ENCODE peak calls at places on chromosomes 11 and 22, in four cellular contexts. One of them, this sample, is unnamed.

GRCh38 chr11:96267490-96268010 is 75.4 kb downstream of the MAML2 start:
- DNase-seq in iPS DF 19.7: no peak
- DNase-seq in K562: no peak
- DNase-seq in nephron progenitor cell: no peak
- DNase-seq in this sample: no peak

GRCh38 chr22:45064313-45065268 is 54.8 kb upstream of the PHF21B start:
- DNase-seq in K562: peak
- DNase-seq in iPS DF 19.7: no peak
- DNase-seq in nephron progenitor cell: no peak
- DNase-seq in this sample: peak

GRCh38 chr11:92308366-92308765 is 83.7 kb downstream of the FAT3 start:
- DNase-seq in nephron progenitor cell: no peak
- DNase-seq in iPS DF 19.7: no peak
- DNase-seq in K562: no peak
- DNase-seq in this sample: no peak

GRCh38 chr11:114622858-114623257 is 27.3 kb upstream of the NXPE4 start:
- DNase-seq in nephron progenitor cell: no peak
- DNase-seq in iPS DF 19.7: no peak
- DNase-seq in K562: no peak
- DNase-seq in this sample: no peak

GRCh38 chr11:11849127-11849746 is 7.5 kb downstream of the USP47 start:
- DNase-seq in nephron progenitor cell: peak
- DNase-seq in K562: peak
- DNase-seq in iPS DF 19.7: peak
- DNase-seq in this sample: peak

GRCh38 chr11:112656772-112657428 is 304.3 kb upstream of the NCAM1 start:
- DNase-seq in nephron progenitor cell: no peak
- DNase-seq in K562: no peak
- DNase-seq in iPS DF 19.7: no peak
- DNase-seq in this sample: peak

GRCh38 chr11:131691558-131692041 is 321.2 kb downstream of the NTM start:
- DNase-seq in iPS DF 19.7: no peak
- DNase-seq in K562: peak
- DNase-seq in nephron progenitor cell: peak
- DNase-seq in this sample: no peak

GRCh38 chr11:6845383-6845782 is at the start of gene OR10A5:
- DNase-seq in iPS DF 19.7: no peak
- DNase-seq in K562: no peak
- DNase-seq in nephron progenitor cell: no peak
- DNase-seq in this sample: no peak

GRCh38 chr11:1348146-1348545 is 38.7 kb upstream of the TOLLIP start:
- DNase-seq in K562: no peak
- DNase-seq in nephron progenitor cell: no peak
- DNase-seq in iPS DF 19.7: no peak
- DNase-seq in this sample: no peak

GRCh38 chr11:1717745-1718144 is 20.8 kb downstream of the KRTAP5-6 start:
- DNase-seq in K562: no peak
- DNase-seq in iPS DF 19.7: no peak
- DNase-seq in nephron progenitor cell: no peak
- DNase-seq in this sample: no peak

GRCh38 chr22:50224071-50224470 is 20.8 kb downstream of the TUBGCP6 start:
- DNase-seq in iPS DF 19.7: no peak
- DNase-seq in K562: no peak
- DNase-seq in nephron progenitor cell: no peak
- DNase-seq in this sample: no peak

GRCh38 chr11:64809781-64810241 is 540 bp downstream of the MEN1 start:
- DNase-seq in iPS DF 19.7: no peak
- DNase-seq in nephron progenitor cell: peak
- DNase-seq in K562: peak
- DNase-seq in this sample: no peak

GRCh38 chr11:77170107-77170506 is 42.1 kb downstream of the MYO7A start:
- DNase-seq in iPS DF 19.7: peak
- DNase-seq in nephron progenitor cell: no peak
- DNase-seq in K562: no peak
- DNase-seq in this sample: peak

GRCh38 chr11:8225589-8226036 is 38.1 kb downstream of the LMO1 start:
- DNase-seq in iPS DF 19.7: no peak
- DNase-seq in K562: peak
- DNase-seq in nephron progenitor cell: peak
- DNase-seq in this sample: peak

GRCh38 chr11:26201411-26201810 is 130.5 kb upstream of the ANO3 start:
- DNase-seq in nephron progenitor cell: no peak
- DNase-seq in K562: no peak
- DNase-seq in iPS DF 19.7: no peak
- DNase-seq in this sample: no peak

GRCh38 chr11:123254357-123254756 is 59.3 kb upstream of the CLMP start:
- DNase-seq in nephron progenitor cell: no peak
- DNase-seq in K562: no peak
- DNase-seq in iPS DF 19.7: no peak
- DNase-seq in this sample: no peak

GRCh38 chr11:58927393-58928081 is 11.8 kb upstream of the GLYATL1 start:
- DNase-seq in nephron progenitor cell: peak
- DNase-seq in K562: no peak
- DNase-seq in iPS DF 19.7: peak
- DNase-seq in this sample: peak

GRCh38 chr11:65468874-65469333 is 29.9 kb upstream of the MALAT1 start:
- DNase-seq in iPS DF 19.7: no peak
- DNase-seq in K562: peak
- DNase-seq in nephron progenitor cell: no peak
- DNase-seq in this sample: peak

GRCh38 chr11:7353100-7353499 is 101.4 kb downstream of the SYT9 start:
- DNase-seq in iPS DF 19.7: peak
- DNase-seq in nephron progenitor cell: peak
- DNase-seq in K562: peak
- DNase-seq in this sample: peak

GRCh38 chr11:30333405-30333804 is 10.5 kb downstream of the ARL14EP start:
- DNase-seq in nephron progenitor cell: no peak
- DNase-seq in K562: peak
- DNase-seq in iPS DF 19.7: no peak
- DNase-seq in this sample: no peak

GRCh38 chr11:46947399-46948077 is 11.0 kb downstream of the CSTPP1 start:
- DNase-seq in nephron progenitor cell: no peak
- DNase-seq in K562: no peak
- DNase-seq in iPS DF 19.7: no peak
- DNase-seq in this sample: no peak

GRCh38 chr11:2460540-2461252 is 15.9 kb downstream of the KCNQ1 start:
- DNase-seq in nephron progenitor cell: no peak
- DNase-seq in K562: no peak
- DNase-seq in iPS DF 19.7: no peak
- DNase-seq in this sample: no peak